ENCODE peak calls at places on chromosomes 11 and 22, in six cellular contexts. W is left ventricle myocardium inferior, K is endothelial cell of umbilical vein, N is K562, F is right lobe of liver, Q is neural progenitor cell. G is an unnamed sample. For H3K4me1 and H3K27me3, the result is how much of the 10 kb centered on the place peaks cover.

GRCh38 chr11:124402326-124402922 is 3.6 kb upstream of the OR8B3 start:
- DNase-seq in W (peak), Q (peak), N (peak), F (no peak), K (peak), G (peak)

GRCh38 chr11:10770626-10771254 is 19.7 kb downstream of the CTR9 start:
- DNase-seq in N (peak), F (no peak), W (peak), K (peak), Q (peak), G (peak)

GRCh38 chr22:38923463-38924196 is 33.8 kb upstream of the APOBEC3A start:
- DNase-seq in N (peak), F (no peak), W (peak), K (peak), Q (peak), G (peak)

GRCh38 chr11:17743808-17744119 is 9.2 kb downstream of the KCNC1 start:
- DNase-seq in N (no peak), F (no peak), W (no peak), K (no peak), Q (no peak), G (no peak)

GRCh38 chr11:106789406-106789805 is 228.9 kb downstream of the GUCY1A2 start:
- DNase-seq in W (no peak), N (no peak), Q (no peak), F (no peak), K (no peak), G (peak)

GRCh38 chr11:58561394-58562102 is 14.1 kb downstream of the LPXN start:
- DNase-seq in K (no peak), W (no peak), F (no peak), Q (peak), N (no peak), G (no peak)

GRCh38 chr11:28245131-28245530 is 136.9 kb downstream of the METTL15 start:
- DNase-seq in W (no peak), N (no peak), K (no peak), F (no peak), Q (no peak), G (no peak)

GRCh38 chr22:40014661-40015255 is 20.0 kb downstream of the FAM83F start:
- DNase-seq in Q (no peak), F (no peak), N (no peak), K (no peak), W (no peak), G (peak)

GRCh38 chr11:121873770-121874169 is 242.2 kb downstream of the BLID start:
- DNase-seq in N (no peak), Q (no peak), W (no peak), K (no peak), F (no peak), G (no peak)

GRCh38 chr11:19832166-19832750 is 119.6 kb downstream of the NAV2 start:
- DNase-seq in N (no peak), Q (peak), F (no peak), K (no peak), W (no peak), G (no peak)

GRCh38 chr22:34812631-34813030 is 253.3 kb upstream of the ISX start:
- DNase-seq in N (no peak), F (no peak), K (no peak), Q (no peak), W (no peak), G (peak)

GRCh38 chr22:45916515-45916914 is 60.4 kb downstream of the WNT7B start:
- DNase-seq in F (no peak), N (no peak), K (no peak), W (no peak), Q (no peak), G (no peak)

GRCh38 chr11:9529333-9529648 is 44.2 kb upstream of the WEE1 start:
- DNase-seq in N (peak), W (peak), K (no peak), Q (no peak), F (no peak), G (peak)

GRCh38 chr11:77473001-77473800 is 693 bp downstream of the PAK1 start:
- DNase-seq in Q (peak), N (peak), K (no peak), F (peak), W (peak), G (peak)

GRCh38 chr11:86919557-86920210 is 35.5 kb downstream of the FZD4 start:
- DNase-seq in W (no peak), N (peak), K (peak), Q (peak), F (no peak), G (no peak)

GRCh38 chr11:69746780-69747742 is 28.1 kb downstream of the FGF4 start:
- DNase-seq in N (no peak), Q (no peak), W (no peak), K (no peak), F (no peak), G (no peak)

GRCh38 chr22:36104988-36105387 is 55.6 kb downstream of the APOL3 start:
- DNase-seq in K (no peak), Q (no peak), W (no peak), N (no peak), F (no peak), G (no peak)

DNA sequence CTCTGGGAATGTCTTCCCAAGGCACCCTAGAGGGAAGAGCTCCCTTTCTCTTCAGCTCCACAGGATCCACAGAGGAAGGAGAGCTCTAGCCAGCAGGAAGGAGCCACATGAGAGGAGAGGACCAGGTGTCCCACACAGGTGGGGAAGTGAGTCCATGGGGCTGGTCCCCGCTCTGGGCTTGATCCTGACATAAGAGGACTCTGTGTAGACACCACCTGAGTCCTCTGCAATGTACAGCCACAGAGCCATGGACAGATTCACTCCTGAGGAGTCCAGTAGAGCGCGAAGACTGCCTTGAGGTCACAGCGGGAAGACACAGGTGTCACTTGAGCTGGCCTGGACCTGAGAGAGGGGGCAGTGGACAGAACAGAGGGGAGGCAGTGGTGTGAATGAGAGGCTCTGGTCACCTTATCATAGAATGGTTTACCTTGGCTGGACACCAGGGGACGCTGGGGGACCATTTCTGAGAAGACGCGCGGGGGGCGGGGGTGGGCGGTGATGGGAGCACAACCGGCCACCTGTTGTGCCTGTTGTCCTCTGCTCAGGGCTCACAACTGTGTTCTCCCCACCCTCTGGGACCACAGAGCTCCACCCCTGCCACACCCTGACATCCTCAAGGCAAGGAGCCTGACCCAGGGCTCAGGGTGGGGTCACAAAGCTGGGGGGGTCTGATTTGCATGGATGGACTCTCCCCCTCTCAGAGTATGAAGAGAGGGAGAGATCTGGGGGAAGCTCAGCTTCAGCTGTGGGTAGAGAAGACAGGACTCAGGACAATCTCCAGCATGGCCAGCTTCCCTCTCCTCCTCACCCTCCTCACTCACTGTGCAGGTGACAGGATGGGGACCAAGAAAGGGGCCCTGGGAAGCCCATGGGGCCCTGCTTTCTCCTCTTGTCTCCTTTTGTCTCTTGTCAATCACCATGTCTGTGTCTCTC is 128.2 kb downstream of the ZNF280B start:
- DNase-seq in K (no peak), N (peak), F (no peak), W (no peak), Q (peak), G (no peak)
- H3K4me1 ChIP-seq in K (under half), N (under half), F (under half), W (under half), Q (under half), G (under half)

GRCh38 chr22:26377170-26377825 is 51.8 kb upstream of the ASPHD2 start:
- DNase-seq in K (no peak), W (no peak), N (no peak), Q (peak), F (no peak), G (no peak)
- TF ChIP-seq CTCF in K (no peak), W (no peak), N (peak), Q (peak), F (no peak), G (peak)

DNA sequence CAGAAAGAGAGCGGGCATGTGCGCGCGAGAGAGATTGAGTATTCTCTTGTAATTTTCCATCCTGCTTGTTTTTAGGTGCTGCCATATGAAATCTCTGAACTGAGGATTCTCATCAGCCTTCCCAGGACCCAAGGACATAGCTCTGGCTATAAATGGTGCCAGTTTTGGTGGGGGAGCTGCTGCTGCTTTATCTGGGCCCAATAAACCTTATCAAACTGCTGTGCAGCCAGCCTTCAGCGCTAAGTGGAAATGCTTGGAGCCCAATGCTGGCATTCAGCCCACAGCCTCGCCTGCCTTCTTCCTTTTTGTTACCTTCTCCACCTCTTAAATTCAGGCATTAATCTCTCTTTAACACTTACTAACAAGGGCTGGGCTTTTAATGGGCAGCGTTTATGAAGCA is 2.4 kb upstream of the ZBTB16 start:
- DNase-seq in N (no peak), K (peak), Q (no peak), F (no peak), W (peak), G (no peak)
- H3K27me3 ChIP-seq in N (half or more), K (under half), Q (half or more), F (under half), W (under half), G (half or more)

GRCh38 chr22:22068657-22069056 is 86.1 kb upstream of the TOP3B start:
- DNase-seq in W (no peak), F (no peak), K (no peak), Q (no peak), N (no peak), G (no peak)
- H3K4me1 ChIP-seq in W (under half), F (under half), K (under half), Q (under half), N (under half), G (under half)

GRCh38 chr22:43945632-43946390 is 9.4 kb upstream of the SAMM50 start:
- DNase-seq in K (peak), F (peak), Q (peak), N (peak), W (peak), G (peak)
- TF ChIP-seq CTCF in K (peak), F (peak), Q (peak), N (peak), W (peak), G (peak)

G was measured in foreskin keratinocyte.